ENCODE peak calls at places on chromosomes 16 and 17, in four cellular contexts. F, L, W and J are unnamed samples.

GRCh38 chr17:3531266-3532101 is 26.1 kb downstream of the TRPV3 start:
- DNase-seq in F (no peak), W (peak; percentile 71), L (peak; percentile 50), J (no peak)

GRCh38 chr16:76450890-76451289 is 173.7 kb downstream of the CNTNAP4 start:
- DNase-seq in F (no peak), W (no peak), L (no peak), J (no peak)

GRCh38 chr16:66801320-66802105 is at the start of gene TERB1:
- DNase-seq in W (no peak), L (no peak), F (no peak), J (peak; percentile 49)

GRCh38 chr17:63275968-63276349 is 170.1 kb downstream of the CYB561 start:
- DNase-seq in W (no peak), L (no peak), F (no peak), J (no peak)

GRCh38 chr17:57288034-57288752 is 31.9 kb downstream of the MSI2 start:
- DNase-seq in F (no peak), L (no peak), W (no peak), J (no peak)

GRCh38 chr17:80477647-80478478 is 1.5 kb upstream of the NPTX1 start:
- DNase-seq in W (peak; percentile 81), L (no peak), F (peak; percentile 35), J (peak; percentile 93)

GRCh38 chr16:24041834-24042631 is 206.2 kb downstream of the PRKCB start:
- DNase-seq in F (peak; percentile 72), L (peak; percentile 56), W (no peak), J (peak; percentile 91)

GRCh38 chr16:337975-338575 is 14.4 kb downstream of the AXIN1 start:
- DNase-seq in L (no peak), W (no peak), F (no peak), J (no peak)

GRCh38 chr17:72713701-72714100 is 378.8 kb downstream of the SLC39A11 start:
- DNase-seq in F (no peak), W (no peak), L (no peak), J (no peak)

GRCh38 chr17:19948100-19948943 is 29.3 kb downstream of the AKAP10 start:
- DNase-seq in L (no peak), W (no peak), F (no peak), J (no peak)

GRCh38 chr17:44749076-44750020 is 9.4 kb upstream of the ADAM11 start:
- DNase-seq in W (no peak), L (no peak), F (no peak), J (no peak)

GRCh38 chr17:28338056-28338768 is 2.7 kb downstream of the TNFAIP1 start:
- DNase-seq in L (no peak), F (no peak), W (no peak), J (peak; percentile 63)

GRCh38 chr16:84922351-84923135 is 88.8 kb downstream of the ZDHHC7 start:
- DNase-seq in L (peak; percentile 85), F (peak; percentile 63), W (peak; percentile 96), J (no peak)

GRCh38 chr17:55314061-55314783 is 49.5 kb downstream of the HLF start:
- DNase-seq in L (no peak), W (no peak), F (no peak), J (peak; percentile 19)

GRCh38 chr17:20955437-20956323 is 87.1 kb downstream of the USP22 start:
- DNase-seq in W (peak; percentile 81), F (no peak), L (no peak), J (peak; percentile 57)

GRCh38 chr16:67040906-67041305 is 12.0 kb downstream of the CBFB start:
- DNase-seq in W (no peak), L (no peak), F (no peak), J (no peak)

GRCh38 chr16:85857406-85857805 is 41.6 kb upstream of the IRF8 start:
- DNase-seq in L (no peak), F (no peak), W (no peak), J (peak; percentile 39)

GRCh38 chr17:81035389-81036127 is 607 bp downstream of the BAIAP2 start:
- DNase-seq in L (no peak), W (no peak), F (no peak), J (peak; percentile 78)

GRCh38 chr17:50604470-50604869 is 30.2 kb upstream of the ABCC3 start:
- DNase-seq in W (peak; percentile 86), L (peak; percentile 82), F (peak; percentile 19), J (peak; percentile 84)

GRCh38 chr17:7223375-7223774 is 3.6 kb downstream of the ACADVL start:
- DNase-seq in L (no peak), W (no peak), F (no peak), J (no peak)

GRCh38 chr16:51359141-51359960 is 208.3 kb upstream of the SALL1 start:
- DNase-seq in L (peak; percentile 13), F (peak; percentile 7), W (peak; percentile 75), J (peak; percentile 72)

GRCh38 chr16:12458591-12459400 is 344.9 kb downstream of the CPPED1 start:
- DNase-seq in F (peak; percentile 16), W (no peak), L (peak; percentile 33), J (no peak)

GRCh38 chr17:69430488-69430887 is 16.0 kb downstream of the MAP2K6 start:
- DNase-seq in L (no peak), W (no peak), F (no peak), J (no peak)

GRCh38 chr16:65967376-65967775 is 399.1 kb upstream of the CDH5 start:
- DNase-seq in L (no peak), F (no peak), W (no peak), J (no peak)

GRCh38 chr17:3695129-3695722 is 729 bp downstream of the P2RX5 start:
- DNase-seq in L (peak; percentile 61), W (no peak), F (peak; percentile 25), J (peak; percentile 62)

GRCh38 chr16:23124315-23124714 is 24.9 kb downstream of the USP31 start:
- DNase-seq in W (peak; percentile 75), F (no peak), L (no peak), J (no peak)

GRCh38 chr17:61410555-61411089 is 11.0 kb downstream of the TBX2 start:
- DNase-seq in L (peak; percentile 87), F (peak; percentile 76), W (peak; percentile 78), J (peak; percentile 98)

GRCh38 chr17:63395075-63395815 is 50.9 kb downstream of the CYB561 start:
- DNase-seq in F (no peak), W (no peak), L (no peak), J (no peak)

GRCh38 chr17:3773511-3773910 is 27.5 kb downstream of the ITGAE start:
- DNase-seq in L (no peak), W (no peak), F (no peak), J (no peak)

GRCh38 chr17:44024271-44024663 is 9.5 kb upstream of the TMEM101 start:
- DNase-seq in F (no peak), W (no peak), L (no peak), J (no peak)

GRCh38 chr17:75763269-75763607 is 1.8 kb downstream of the GALK1 start:
- DNase-seq in W (peak; percentile 67), L (no peak), F (no peak), J (no peak)

GRCh38 chr16:85911531-85911930 is 12.6 kb downstream of the IRF8 start:
- DNase-seq in W (no peak), L (no peak), F (no peak), J (no peak)

GRCh38 chr17:40480501-40481003 is 20.9 kb downstream of the TNS4 start:
- DNase-seq in W (no peak), F (peak; percentile 47), L (peak; percentile 37), J (peak; percentile 93)

GRCh38 chr16:73339821-73340220 is 291.9 kb upstream of the ZFHX3 start:
- DNase-seq in W (no peak), F (no peak), L (no peak), J (no peak)

GRCh38 chr17:4696432-4696796 is 7.5 kb downstream of the PELP1 start:
- DNase-seq in F (no peak), W (peak; percentile 8), L (no peak), J (no peak)

GRCh38 chr16:70163596-70163995 is 10.0 kb upstream of the CLEC18C start:
- DNase-seq in L (no peak), F (no peak), W (no peak), J (no peak)

GRCh38 chr17:15431201-15431600 is 36.2 kb downstream of the CDRT4 start:
- DNase-seq in F (peak; percentile 55), L (no peak), W (peak; percentile 93), J (no peak)

GRCh38 chr17:53142890-53143289 is 679.8 kb upstream of the KIF2B start:
- DNase-seq in L (no peak), W (no peak), F (no peak), J (peak; percentile 69)

GRCh38 chr17:39036009-39036408 is 68.8 kb upstream of the FBXO47 start:
- DNase-seq in W (no peak), F (no peak), L (no peak), J (no peak)

DNA sequence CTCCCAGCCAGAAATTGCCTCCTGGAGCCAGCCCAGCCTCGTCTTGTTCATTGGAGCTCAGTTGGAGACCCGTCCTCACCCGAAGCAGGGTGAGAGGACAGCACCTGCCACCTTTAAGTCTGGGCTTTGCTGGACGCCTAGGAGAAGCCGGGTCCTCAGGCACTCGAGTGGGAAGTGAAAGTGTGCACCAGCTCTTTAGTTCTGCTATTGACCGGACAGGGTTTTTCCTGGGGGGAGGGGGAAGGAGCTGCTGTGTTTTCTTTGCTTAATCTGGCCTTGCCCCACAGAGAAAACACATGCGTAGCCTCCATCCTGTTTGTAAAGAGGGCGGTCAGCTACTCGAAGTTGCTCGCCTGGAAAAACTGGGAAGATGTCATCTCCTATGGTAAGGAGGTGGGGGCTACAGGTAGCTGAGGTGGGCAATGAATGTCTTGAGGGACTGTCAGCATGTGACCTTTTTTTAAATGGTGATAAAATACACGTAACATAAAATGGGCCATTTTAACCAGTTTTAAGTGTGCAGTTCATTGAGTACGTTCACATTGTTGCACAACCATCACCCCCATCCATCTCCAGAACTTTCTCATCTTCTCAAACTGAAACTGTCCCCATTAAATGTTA is 34.4 kb downstream of the CMIP start:
- DNase-seq in L (no peak), F (peak; percentile 73), W (no peak), J (no peak)
- H3K4me3 ChIP-seq in L (no peak overlapping the region), F (no peak overlapping the region), W (no peak overlapping the region), J (no peak overlapping the region)

GRCh38 chr16:4525069-4525468 is 13.5 kb downstream of the CDIP1 start:
- DNase-seq in F (no peak), W (no peak), L (no peak), J (no peak)

GRCh38 chr16:4521971-4522623 is 16.5 kb downstream of the CDIP1 start:
- DNase-seq in F (no peak), L (peak; percentile 46), W (no peak), J (no peak)

GRCh38 chr16:4525634-4526277 is 12.8 kb downstream of the CDIP1 start:
- DNase-seq in F (no peak), W (no peak), L (no peak), J (no peak)

GRCh38 chr16:4524571-4524970 is 14.0 kb downstream of the CDIP1 start:
- DNase-seq in L (no peak), W (no peak), F (no peak), J (no peak)

GRCh38 chr16:4523686-4524085 is 14.9 kb downstream of the CDIP1 start:
- DNase-seq in F (no peak), W (no peak), L (no peak), J (no peak)
- H3K27ac ChIP-seq in F (no peak overlapping the region), W (no peak overlapping the region), L (peak overlapping the region; percentile 53), J (no peak overlapping the region)

DNA sequence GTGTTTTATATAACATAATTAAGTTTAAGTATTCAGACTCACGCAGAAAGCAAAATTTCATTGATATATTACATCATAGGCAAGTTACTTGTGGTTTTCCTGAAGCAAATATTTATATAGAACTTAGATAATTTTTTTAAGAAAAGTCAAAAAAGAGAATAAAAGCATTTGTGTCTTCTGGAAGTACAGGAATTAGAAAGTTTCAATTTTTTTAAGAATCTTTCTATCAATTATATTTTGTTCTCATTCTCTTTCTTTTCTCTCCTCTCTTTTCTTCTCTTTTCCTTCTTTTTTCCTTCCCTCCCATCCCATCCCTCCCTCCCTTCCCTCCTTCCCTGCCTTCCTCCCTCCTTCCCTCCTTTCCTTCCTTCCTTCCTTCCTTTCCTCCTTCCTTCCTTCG is 120.7 kb upstream of the CDH8 start:
- DNase-seq in F (no peak), W (no peak), L (no peak), J (no peak)
- H3K27me3 ChIP-seq in F (no peaks in the 10 kb centered on the region), W (no peaks in the 10 kb centered on the region), L (no peaks in the 10 kb centered on the region), J (no peaks in the 10 kb centered on the region)

GRCh38 chr16:89201467-89202377 is 1.4 kb upstream of the SLC22A31 start:
- DNase-seq in F (peak; percentile 91), W (peak; percentile 75), L (peak; percentile 77), J (peak; percentile 98)
- H3K4me3 ChIP-seq in F (no peak overlapping the region), W (peak overlapping the region; percentile 17), L (peak overlapping the region; percentile 13), J (no peak overlapping the region)